ENCODE peak calls at places on chromosome 18, in ten cellular contexts. One of them, this sample, is unnamed.

GRCh38 chr18:45059695-45060094 is 379.0 kb downstream of the SETBP1 start:
- DNase-seq in activated T-cell treated with anti-CD3 and anti-CD28 coated beads for 24 hours: no peak
- DNase-seq in activated naive CD8-positive, alpha-beta T cell treated with anti-CD3 and anti-CD28 coated beads for 36 hours: no peak
- DNase-seq in A549: peak
- DNase-seq in kidney epithelial cell: peak
- DNase-seq in KG1: peak
- DNase-seq in AG09309: peak
- DNase-seq in MCF 10A: peak
- DNase-seq in HepG2: no peak
- DNase-seq in SK-N-SH: no peak
- DNase-seq in this sample: peak

GRCh38 chr18:36186461-36187137 is 698 bp upstream of the MOCOS start:
- DNase-seq in kidney epithelial cell: no peak
- DNase-seq in HepG2: peak
- DNase-seq in KG1: no peak
- DNase-seq in activated T-cell treated with anti-CD3 and anti-CD28 coated beads for 24 hours: no peak
- DNase-seq in AG09309: no peak
- DNase-seq in A549: no peak
- DNase-seq in MCF 10A: peak
- DNase-seq in activated naive CD8-positive, alpha-beta T cell treated with anti-CD3 and anti-CD28 coated beads for 36 hours: peak
- DNase-seq in SK-N-SH: peak
- DNase-seq in this sample: no peak

GRCh38 chr18:2515908-2516625 is 55.2 kb downstream of the METTL4 start:
- DNase-seq in kidney epithelial cell: peak
- DNase-seq in AG09309: peak
- DNase-seq in HepG2: peak
- DNase-seq in A549: peak
- DNase-seq in KG1: no peak
- DNase-seq in activated naive CD8-positive, alpha-beta T cell treated with anti-CD3 and anti-CD28 coated beads for 36 hours: no peak
- DNase-seq in SK-N-SH: no peak
- DNase-seq in MCF 10A: peak
- DNase-seq in activated T-cell treated with anti-CD3 and anti-CD28 coated beads for 24 hours: no peak
- DNase-seq in this sample: peak

GRCh38 chr18:46385124-46385523 is 271.9 kb downstream of the LOXHD1 start:
- DNase-seq in KG1: no peak
- DNase-seq in kidney epithelial cell: no peak
- DNase-seq in activated T-cell treated with anti-CD3 and anti-CD28 coated beads for 24 hours: no peak
- DNase-seq in A549: no peak
- DNase-seq in activated naive CD8-positive, alpha-beta T cell treated with anti-CD3 and anti-CD28 coated beads for 36 hours: no peak
- DNase-seq in SK-N-SH: no peak
- DNase-seq in AG09309: no peak
- DNase-seq in MCF 10A: no peak
- DNase-seq in HepG2: no peak
- DNase-seq in this sample: no peak

GRCh38 chr18:29309352-29309751 is 1132.4 kb upstream of the CDH2 start:
- DNase-seq in activated T-cell treated with anti-CD3 and anti-CD28 coated beads for 24 hours: no peak
- DNase-seq in kidney epithelial cell: no peak
- DNase-seq in KG1: no peak
- DNase-seq in activated naive CD8-positive, alpha-beta T cell treated with anti-CD3 and anti-CD28 coated beads for 36 hours: no peak
- DNase-seq in A549: no peak
- DNase-seq in MCF 10A: no peak
- DNase-seq in AG09309: no peak
- DNase-seq in SK-N-SH: peak
- DNase-seq in HepG2: no peak
- DNase-seq in this sample: no peak

GRCh38 chr18:63506336-63506646 is 29.5 kb downstream of the SERPINB5 start:
- DNase-seq in AG09309: no peak
- DNase-seq in HepG2: no peak
- DNase-seq in activated T-cell treated with anti-CD3 and anti-CD28 coated beads for 24 hours: no peak
- DNase-seq in kidney epithelial cell: no peak
- DNase-seq in KG1: no peak
- DNase-seq in activated naive CD8-positive, alpha-beta T cell treated with anti-CD3 and anti-CD28 coated beads for 36 hours: no peak
- DNase-seq in SK-N-SH: no peak
- DNase-seq in A549: no peak
- DNase-seq in MCF 10A: no peak
- DNase-seq in this sample: no peak

GRCh38 chr18:371616-371998 is 103.8 kb upstream of the THOC1 start:
- DNase-seq in activated naive CD8-positive, alpha-beta T cell treated with anti-CD3 and anti-CD28 coated beads for 36 hours: no peak
- DNase-seq in AG09309: no peak
- DNase-seq in KG1: no peak
- DNase-seq in MCF 10A: no peak
- DNase-seq in kidney epithelial cell: no peak
- DNase-seq in SK-N-SH: peak
- DNase-seq in HepG2: no peak
- DNase-seq in activated T-cell treated with anti-CD3 and anti-CD28 coated beads for 24 hours: no peak
- DNase-seq in A549: no peak
- DNase-seq in this sample: no peak

GRCh38 chr18:76803814-76804213 is 18.5 kb upstream of the ZNF236 start:
- DNase-seq in MCF 10A: peak
- DNase-seq in SK-N-SH: peak
- DNase-seq in HepG2: peak
- DNase-seq in AG09309: no peak
- DNase-seq in activated naive CD8-positive, alpha-beta T cell treated with anti-CD3 and anti-CD28 coated beads for 36 hours: peak
- DNase-seq in KG1: peak
- DNase-seq in kidney epithelial cell: no peak
- DNase-seq in activated T-cell treated with anti-CD3 and anti-CD28 coated beads for 24 hours: peak
- DNase-seq in A549: peak
- DNase-seq in this sample: no peak

GRCh38 chr18:56199580-56200320 is 438.6 kb downstream of the TXNL1 start:
- DNase-seq in kidney epithelial cell: no peak
- DNase-seq in KG1: no peak
- DNase-seq in activated T-cell treated with anti-CD3 and anti-CD28 coated beads for 24 hours: no peak
- DNase-seq in MCF 10A: no peak
- DNase-seq in activated naive CD8-positive, alpha-beta T cell treated with anti-CD3 and anti-CD28 coated beads for 36 hours: no peak
- DNase-seq in AG09309: no peak
- DNase-seq in SK-N-SH: no peak
- DNase-seq in HepG2: no peak
- DNase-seq in A549: no peak
- DNase-seq in this sample: no peak

GRCh38 chr18:13377496-13377895 is 158.9 kb downstream of the LDLRAD4 start:
- DNase-seq in kidney epithelial cell: peak
- DNase-seq in AG09309: no peak
- DNase-seq in activated T-cell treated with anti-CD3 and anti-CD28 coated beads for 24 hours: no peak
- DNase-seq in MCF 10A: no peak
- DNase-seq in A549: no peak
- DNase-seq in SK-N-SH: no peak
- DNase-seq in KG1: no peak
- DNase-seq in activated naive CD8-positive, alpha-beta T cell treated with anti-CD3 and anti-CD28 coated beads for 36 hours: no peak
- DNase-seq in HepG2: no peak
- DNase-seq in this sample: no peak

GRCh38 chr18:23861326-23861725 is 153.2 kb upstream of the TTC39C start:
- DNase-seq in HepG2: no peak
- DNase-seq in MCF 10A: no peak
- DNase-seq in AG09309: no peak
- DNase-seq in A549: no peak
- DNase-seq in activated T-cell treated with anti-CD3 and anti-CD28 coated beads for 24 hours: no peak
- DNase-seq in SK-N-SH: no peak
- DNase-seq in KG1: no peak
- DNase-seq in activated naive CD8-positive, alpha-beta T cell treated with anti-CD3 and anti-CD28 coated beads for 36 hours: no peak
- DNase-seq in kidney epithelial cell: no peak
- DNase-seq in this sample: no peak

GRCh38 chr18:51273435-51273834 is 76.0 kb upstream of the MEX3C start:
- DNase-seq in SK-N-SH: no peak
- DNase-seq in AG09309: no peak
- DNase-seq in HepG2: no peak
- DNase-seq in MCF 10A: no peak
- DNase-seq in activated naive CD8-positive, alpha-beta T cell treated with anti-CD3 and anti-CD28 coated beads for 36 hours: no peak
- DNase-seq in activated T-cell treated with anti-CD3 and anti-CD28 coated beads for 24 hours: no peak
- DNase-seq in A549: no peak
- DNase-seq in kidney epithelial cell: no peak
- DNase-seq in KG1: no peak
- DNase-seq in this sample: no peak

GRCh38 chr18:49669403-49669802 is 107.5 kb downstream of the LIPG start:
- DNase-seq in A549: no peak
- DNase-seq in activated naive CD8-positive, alpha-beta T cell treated with anti-CD3 and anti-CD28 coated beads for 36 hours: no peak
- DNase-seq in KG1: no peak
- DNase-seq in HepG2: no peak
- DNase-seq in AG09309: no peak
- DNase-seq in kidney epithelial cell: no peak
- DNase-seq in activated T-cell treated with anti-CD3 and anti-CD28 coated beads for 24 hours: no peak
- DNase-seq in MCF 10A: no peak
- DNase-seq in SK-N-SH: no peak
- DNase-seq in this sample: no peak

GRCh38 chr18:44680271-44681038 is at the start of gene SETBP1:
- DNase-seq in HepG2: no peak
- DNase-seq in KG1: peak
- DNase-seq in MCF 10A: peak
- DNase-seq in A549: peak
- DNase-seq in SK-N-SH: peak
- DNase-seq in activated naive CD8-positive, alpha-beta T cell treated with anti-CD3 and anti-CD28 coated beads for 36 hours: peak
- DNase-seq in AG09309: peak
- DNase-seq in activated T-cell treated with anti-CD3 and anti-CD28 coated beads for 24 hours: peak
- DNase-seq in kidney epithelial cell: no peak
- DNase-seq in this sample: no peak

GRCh38 chr18:79217979-79218604 is 148.9 kb downstream of the ATP9B start:
- DNase-seq in SK-N-SH: no peak
- DNase-seq in kidney epithelial cell: no peak
- DNase-seq in KG1: no peak
- DNase-seq in A549: no peak
- DNase-seq in AG09309: no peak
- DNase-seq in MCF 10A: no peak
- DNase-seq in activated naive CD8-positive, alpha-beta T cell treated with anti-CD3 and anti-CD28 coated beads for 36 hours: no peak
- DNase-seq in activated T-cell treated with anti-CD3 and anti-CD28 coated beads for 24 hours: no peak
- DNase-seq in HepG2: no peak
- DNase-seq in this sample: no peak

GRCh38 chr18:48950536-48951447 is at the start of gene SMAD7:
- DNase-seq in kidney epithelial cell: no peak
- DNase-seq in MCF 10A: peak
- DNase-seq in KG1: no peak
- DNase-seq in A549: no peak
- DNase-seq in AG09309: no peak
- DNase-seq in HepG2: no peak
- DNase-seq in SK-N-SH: peak
- DNase-seq in activated T-cell treated with anti-CD3 and anti-CD28 coated beads for 24 hours: no peak
- DNase-seq in activated naive CD8-positive, alpha-beta T cell treated with anti-CD3 and anti-CD28 coated beads for 36 hours: no peak
- DNase-seq in this sample: no peak

GRCh38 chr18:58256316-58257080 is 212.5 kb downstream of the NEDD4L start:
- DNase-seq in AG09309: no peak
- DNase-seq in A549: no peak
- DNase-seq in kidney epithelial cell: no peak
- DNase-seq in activated naive CD8-positive, alpha-beta T cell treated with anti-CD3 and anti-CD28 coated beads for 36 hours: no peak
- DNase-seq in HepG2: no peak
- DNase-seq in SK-N-SH: no peak
- DNase-seq in MCF 10A: no peak
- DNase-seq in activated T-cell treated with anti-CD3 and anti-CD28 coated beads for 24 hours: no peak
- DNase-seq in KG1: no peak
- DNase-seq in this sample: no peak

GRCh38 chr18:35203001-35203553 is 37.8 kb upstream of the ZNF397 start:
- DNase-seq in KG1: no peak
- DNase-seq in HepG2: no peak
- DNase-seq in MCF 10A: no peak
- DNase-seq in activated T-cell treated with anti-CD3 and anti-CD28 coated beads for 24 hours: no peak
- DNase-seq in kidney epithelial cell: no peak
- DNase-seq in AG09309: no peak
- DNase-seq in SK-N-SH: no peak
- DNase-seq in activated naive CD8-positive, alpha-beta T cell treated with anti-CD3 and anti-CD28 coated beads for 36 hours: no peak
- DNase-seq in A549: no peak
- DNase-seq in this sample: peak

GRCh38 chr18:63868546-63868945 is 19.0 kb upstream of the SERPINB2 start:
- DNase-seq in AG09309: no peak
- DNase-seq in activated naive CD8-positive, alpha-beta T cell treated with anti-CD3 and anti-CD28 coated beads for 36 hours: no peak
- DNase-seq in A549: no peak
- DNase-seq in kidney epithelial cell: no peak
- DNase-seq in KG1: no peak
- DNase-seq in HepG2: no peak
- DNase-seq in MCF 10A: no peak
- DNase-seq in SK-N-SH: no peak
- DNase-seq in activated T-cell treated with anti-CD3 and anti-CD28 coated beads for 24 hours: no peak
- DNase-seq in this sample: no peak

GRCh38 chr18:55343396-55344073 is 244.5 kb downstream of the TCF4 start:
- DNase-seq in AG09309: no peak
- DNase-seq in A549: no peak
- DNase-seq in KG1: no peak
- DNase-seq in MCF 10A: peak
- DNase-seq in SK-N-SH: no peak
- DNase-seq in kidney epithelial cell: no peak
- DNase-seq in activated naive CD8-positive, alpha-beta T cell treated with anti-CD3 and anti-CD28 coated beads for 36 hours: no peak
- DNase-seq in activated T-cell treated with anti-CD3 and anti-CD28 coated beads for 24 hours: no peak
- DNase-seq in HepG2: no peak
- DNase-seq in this sample: no peak

GRCh38 chr18:10856146-10856545 is 293.2 kb downstream of the PIEZO2 start:
- DNase-seq in AG09309: peak
- DNase-seq in A549: no peak
- DNase-seq in HepG2: no peak
- DNase-seq in activated naive CD8-positive, alpha-beta T cell treated with anti-CD3 and anti-CD28 coated beads for 36 hours: no peak
- DNase-seq in MCF 10A: no peak
- DNase-seq in activated T-cell treated with anti-CD3 and anti-CD28 coated beads for 24 hours: no peak
- DNase-seq in SK-N-SH: no peak
- DNase-seq in KG1: no peak
- DNase-seq in kidney epithelial cell: no peak
- DNase-seq in this sample: no peak

This sample was measured in GM04503.